ENCODE peak calls at places on chromosomes 5 and 9, in seven cellular contexts. B, K, M, Z, Q, V and N are unnamed samples. For H3K9me3, the result is how much of the 10 kb centered on the place peaks cover.

GRCh38 chr5:88602584-88602983 is 280.4 kb downstream of the MEF2C start:
- DNase-seq in B (no peak), K (no peak), M (peak), Z (no peak), Q (no peak), V (no peak), N (no peak)

GRCh38 chr9:101035098-101035497 is 6.6 kb downstream of the PLPPR1 start:
- DNase-seq in B (no peak), K (no peak), M (no peak), Z (no peak), Q (no peak), V (no peak), N (no peak)

GRCh38 chr5:172444110-172444510 is 10.2 kb downstream of the SH3PXD2B start:
- DNase-seq in B (no peak), K (no peak), M (no peak), Z (peak), Q (no peak), V (no peak), N (peak)

GRCh38 chr9:131467214-131467935 is 35.3 kb upstream of the POMT1 start:
- DNase-seq in B (no peak), K (no peak), M (no peak), Z (no peak), Q (peak), V (no peak), N (no peak)

GRCh38 chr9:18331808-18332209 is 142.1 kb upstream of the ADAMTSL1 start:
- DNase-seq in B (no peak), K (no peak), M (no peak), Z (peak), Q (no peak), V (no peak), N (no peak)

GRCh38 chr5:58458851-58459275 is 1.0 kb downstream of the PLK2 start:
- DNase-seq in B (no peak), K (no peak), M (no peak), Z (peak), Q (no peak), V (no peak), N (peak)

GRCh38 chr5:44640945-44641456 is 167.7 kb upstream of the MRPS30 start:
- DNase-seq in B (no peak), K (no peak), M (no peak), Z (no peak), Q (no peak), V (no peak), N (no peak)

GRCh38 chr5:38112930-38113329 is 145.4 kb upstream of the EGFLAM start:
- DNase-seq in B (no peak), K (no peak), M (no peak), Z (no peak), Q (no peak), V (no peak), N (no peak)

GRCh38 chr9:27353405-27354229 is 56.7 kb upstream of the EQTN start:
- DNase-seq in B (no peak), K (no peak), M (no peak), Z (no peak), Q (no peak), V (no peak), N (no peak)

GRCh38 chr9:20066120-20066519 is 277.3 kb upstream of the SLC24A2 start:
- DNase-seq in B (no peak), K (no peak), M (no peak), Z (no peak), Q (no peak), V (no peak), N (no peak)

GRCh38 chr5:41094871-41095270 is 23.7 kb upstream of the MROH2B start:
- DNase-seq in B (peak), K (no peak), M (no peak), Z (peak), Q (no peak), V (no peak), N (peak)

GRCh38 chr5:121987052-121987684 is 25.4 kb downstream of the SRFBP1 start:
- DNase-seq in B (no peak), K (no peak), M (no peak), Z (no peak), Q (no peak), V (no peak), N (no peak)

GRCh38 chr9:137113385-137114159 is 961 bp downstream of the DPP7 start:
- DNase-seq in B (no peak), K (no peak), M (no peak), Z (no peak), Q (no peak), V (no peak), N (peak)

GRCh38 chr9:15606667-15607472 is 54.0 kb downstream of the CCDC171 start:
- DNase-seq in B (peak), K (no peak), M (no peak), Z (peak), Q (no peak), V (peak), N (peak)

GRCh38 chr5:174692982-174693422 is 31.4 kb upstream of the MSX2 start:
- DNase-seq in B (no peak), K (no peak), M (peak), Z (no peak), Q (no peak), V (no peak), N (peak)

GRCh38 chr9:18739641-18740318 is 265.8 kb downstream of the ADAMTSL1 start:
- DNase-seq in B (no peak), K (no peak), M (no peak), Z (no peak), Q (no peak), V (no peak), N (no peak)

GRCh38 chr9:69204869-69205268 is 30.8 kb downstream of the TJP2 start:
- DNase-seq in B (no peak), K (no peak), M (no peak), Z (peak), Q (no peak), V (no peak), N (no peak)

GRCh38 chr9:135344915-135345500 is 134.6 kb upstream of the PPP1R26 start:
- DNase-seq in B (no peak), K (no peak), M (no peak), Z (no peak), Q (no peak), V (no peak), N (peak)

GRCh38 chr9:118836891-118837290 is 532.3 kb downstream of the BRINP1 start:
- DNase-seq in B (no peak), K (no peak), M (no peak), Z (no peak), Q (no peak), V (no peak), N (no peak)

GRCh38 chr9:125966456-125966855 is 219.3 kb downstream of the PBX3 start:
- DNase-seq in B (no peak), K (no peak), M (no peak), Z (no peak), Q (no peak), V (no peak), N (no peak)

GRCh38 chr5:160213537-160213936 is 15.8 kb upstream of the FABP6 start:
- DNase-seq in B (peak), K (no peak), M (no peak), Z (peak), Q (no peak), V (no peak), N (no peak)

GRCh38 chr5:4855889-4856288 is 284.2 kb upstream of the ADAMTS16 start:
- DNase-seq in B (no peak), K (no peak), M (no peak), Z (peak), Q (no peak), V (no peak), N (no peak)

GRCh38 chr5:149832636-149833035 is 102.5 kb downstream of the PPARGC1B start:
- DNase-seq in B (no peak), K (no peak), M (no peak), Z (no peak), Q (no peak), V (no peak), N (no peak)

GRCh38 chr9:14899042-14899814 is 11.0 kb downstream of the FREM1 start:
- DNase-seq in B (no peak), K (no peak), M (no peak), Z (no peak), Q (no peak), V (no peak), N (no peak)

DNA sequence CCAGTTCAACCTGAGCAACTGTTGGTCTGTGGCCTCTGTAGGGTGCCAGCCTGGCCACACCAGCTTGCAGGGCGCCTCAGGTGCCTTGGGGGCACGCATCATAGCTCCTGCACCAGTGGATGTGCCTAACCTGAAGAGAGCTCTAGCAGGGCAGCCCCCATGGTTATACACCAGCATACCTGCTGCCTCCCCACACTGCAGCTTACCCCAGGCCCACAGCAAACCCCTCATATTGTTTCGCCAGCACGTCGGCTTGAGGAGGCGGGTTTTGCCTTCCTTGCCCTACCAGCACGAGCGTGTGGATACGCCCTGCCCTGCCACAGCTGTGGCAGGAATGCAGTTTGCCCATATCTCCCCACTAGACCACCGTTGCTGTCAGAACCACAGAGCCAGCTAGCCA is 435.9 kb downstream of the SLCO4C1 start:
- DNase-seq in B (no peak), K (no peak), M (no peak), Z (no peak), Q (peak), V (no peak), N (no peak)
- H3K27ac ChIP-seq in B (no peak), K (no peak), M (no peak), Z (no peak), Q (no peak), V (no peak), N (no peak)

GRCh38 chr5:159049844-159050318 is 49.8 kb downstream of the EBF1 start:
- DNase-seq in B (no peak), K (no peak), M (no peak), Z (peak), Q (no peak), V (no peak), N (no peak)
- TF ChIP-seq CTCF in B (peak), K (peak), M (peak), Z (peak), Q (no peak), V (peak), N (peak)

DNA sequence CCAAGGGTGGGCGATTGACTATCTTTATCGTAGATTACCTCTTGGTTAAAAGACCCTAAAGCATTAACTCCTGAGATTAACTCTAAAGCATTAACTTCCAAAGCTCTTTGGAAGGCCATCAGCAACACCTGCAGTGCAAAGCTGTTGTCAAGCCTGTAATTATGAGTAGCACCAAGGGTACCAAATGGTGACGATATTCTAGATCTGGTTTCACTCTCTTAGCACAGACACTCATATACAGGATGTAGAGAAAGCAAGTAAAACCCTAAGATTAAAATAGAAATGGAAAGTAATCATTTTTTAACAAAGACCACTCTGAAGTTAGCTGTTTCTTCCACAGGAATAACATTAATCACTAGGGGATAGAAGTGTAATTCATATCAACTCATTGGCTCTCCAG is 29.9 kb upstream of the TNFSF8 start:
- DNase-seq in B (no peak), K (no peak), M (no peak), Z (no peak), Q (no peak), V (no peak), N (no peak)
- H3K9me3 ChIP-seq in B (under half), K (under half), M (under half), Z (under half), Q (under half), V (under half), N (under half)

GRCh38 chr9:127198587-127198986 is 66.0 kb upstream of the GARNL3 start:
- DNase-seq in B (no peak), K (no peak), M (no peak), Z (no peak), Q (no peak), V (no peak), N (peak)
- H3K27ac ChIP-seq in B (no peak), K (no peak), M (peak), Z (no peak), Q (no peak), V (no peak), N (no peak)

GRCh38 chr9:98401140-98402025 is 145.9 kb upstream of the TBC1D2 start:
- DNase-seq in B (no peak), K (no peak), M (no peak), Z (no peak), Q (no peak), V (no peak), N (no peak)
- TF ChIP-seq CTCF in B (no peak), K (no peak), M (no peak), Z (no peak), Q (no peak), V (no peak), N (no peak)

GRCh38 chr5:140764177-140765020 is 21.5 kb upstream of the PCDHA1 start:
- DNase-seq in B (no peak), K (no peak), M (no peak), Z (peak), Q (no peak), V (no peak), N (no peak)

GRCh38 chr5:140767444-140767843 is 18.5 kb upstream of the PCDHA1 start:
- DNase-seq in B (no peak), K (no peak), M (no peak), Z (no peak), Q (no peak), V (no peak), N (no peak)
- H3K9me3 ChIP-seq in B (half or more), K (half or more), M (half or more), Z (under half), Q (under half), V (under half), N (under half)

GRCh38 chr5:80191397-80191796 is 64.5 kb downstream of the SERINC5 start:
- DNase-seq in B (no peak), K (no peak), M (no peak), Z (no peak), Q (no peak), V (no peak), N (no peak)

GRCh38 chr5:80193421-80193820 is 62.4 kb downstream of the SERINC5 start:
- DNase-seq in B (no peak), K (no peak), M (no peak), Z (no peak), Q (no peak), V (no peak), N (no peak)

GRCh38 chr5:80192507-80193241 is 63.2 kb downstream of the SERINC5 start:
- DNase-seq in B (no peak), K (no peak), M (no peak), Z (peak), Q (no peak), V (no peak), N (no peak)

GRCh38 chr5:80190960-80191359 is 64.9 kb downstream of the SERINC5 start:
- DNase-seq in B (no peak), K (no peak), M (no peak), Z (no peak), Q (no peak), V (no peak), N (no peak)

GRCh38 chr5:80191991-80192398 is 63.9 kb downstream of the SERINC5 start:
- DNase-seq in B (no peak), K (no peak), M (peak), Z (no peak), Q (no peak), V (no peak), N (no peak)
- H3K27ac ChIP-seq in B (no peak), K (no peak), M (peak), Z (no peak), Q (peak), V (no peak), N (peak)

GRCh38 chr9:128020692-128021091 is 39.9 kb upstream of the EEIG1 start:
- DNase-seq in B (no peak), K (no peak), M (no peak), Z (no peak), Q (no peak), V (no peak), N (no peak)
- TF ChIP-seq CTCF in B (no peak), K (no peak), M (no peak), Z (no peak), Q (no peak), V (peak), N (no peak)

GRCh38 chr5:141260458-141261237 is 15.5 kb downstream of the PCDHB15 start:
- DNase-seq in B (no peak), K (no peak), M (no peak), Z (peak), Q (no peak), V (no peak), N (no peak)
- H3K9me3 ChIP-seq in B (half or more), K (half or more), M (half or more), Z (under half), Q (under half), V (under half), N (under half)

GRCh38 chr5:641331-641765 is 29.2 kb downstream of the CEP72 start:
- DNase-seq in B (no peak), K (no peak), M (no peak), Z (no peak), Q (no peak), V (no peak), N (no peak)
- H3K27ac ChIP-seq in B (no peak), K (no peak), M (no peak), Z (no peak), Q (no peak), V (no peak), N (no peak)